ENCODE peak calls at places on chromosomes 7 and 10, in five cellular contexts. I is testis, Z is NCI-H1105 treated with DMSO at 0.1 percent for 48 hours, X is heart right ventricle, C is NCI-H460. K is an unnamed sample.
A peak's percentile ranks its signal among the peaks of the same experiment; 100 is the strongest.

GRCh38 chr7:120833551-120833950 is 24.4 kb downstream of the TSPAN12 start:
- DNase-seq in X (no peak), C (peak; percentile 5), Z (peak; percentile 62), I (no peak), K (peak; percentile 12)

GRCh38 chr7:34748244-34749039 is 90.4 kb downstream of the NPSR1 start:
- DNase-seq in C (peak; percentile 86), Z (peak; percentile 96), I (peak; percentile 76), X (peak; percentile 68), K (peak; percentile 98)

GRCh38 chr7:16915405-16915804 is 33.6 kb upstream of the AGR3 start:
- DNase-seq in I (no peak), X (no peak), C (no peak), Z (no peak), K (no peak)

GRCh38 chr7:116805100-116805544 is 57.3 kb upstream of the CAPZA2 start:
- DNase-seq in C (no peak), I (no peak), Z (no peak), X (no peak), K (peak; percentile 47)

GRCh38 chr10:51485668-51486067 is 213.7 kb downstream of the CSTF2T start:
- DNase-seq in I (no peak), Z (no peak), X (no peak), C (no peak), K (no peak)

GRCh38 chr7:92767427-92767826 is 68.9 kb downstream of the CDK6 start:
- DNase-seq in X (no peak), C (no peak), I (no peak), Z (no peak), K (peak; percentile 38)

GRCh38 chr10:13709931-13710690 is 123.3 kb downstream of the PRPF18 start:
- DNase-seq in Z (no peak), C (no peak), I (no peak), X (peak; percentile 41), K (no peak)

GRCh38 chr10:74869635-74870034 is 43.2 kb downstream of the KAT6B start:
- DNase-seq in Z (no peak), I (no peak), C (no peak), X (no peak), K (no peak)

GRCh38 chr7:80307251-80307856 is 172.7 kb downstream of the GNAI1 start:
- DNase-seq in Z (no peak), C (no peak), I (no peak), X (no peak), K (no peak)

GRCh38 chr10:34908472-34908871 is 93.4 kb upstream of the PARD3 start:
- DNase-seq in I (no peak), C (no peak), X (no peak), Z (no peak), K (no peak)

GRCh38 chr7:132738254-132738653 is 162.0 kb upstream of the PLXNA4 start:
- DNase-seq in X (no peak), Z (no peak), C (no peak), I (no peak), K (no peak)

GRCh38 chr7:66163186-66163610 is 41.9 kb upstream of the TPST1 start:
- DNase-seq in C (no peak), X (no peak), Z (no peak), I (no peak), K (no peak)

GRCh38 chr7:2807846-2808772 is 36.0 kb downstream of the GNA12 start:
- DNase-seq in Z (no peak), C (no peak), X (no peak), I (no peak), K (no peak)

GRCh38 chr7:98568891-98569290 is 48.2 kb upstream of the NPTX2 start:
- DNase-seq in I (peak; percentile 63), Z (peak; percentile 14), C (no peak), X (peak; percentile 31), K (peak; percentile 44)

GRCh38 chr7:123643495-123644428 is 11.9 kb upstream of the LMOD2 start:
- DNase-seq in X (no peak), C (peak; percentile 7), Z (peak; percentile 68), I (peak; percentile 47), K (peak; percentile 44)

GRCh38 chr10:49598164-49598856 is 11.8 kb upstream of the SLC18A3 start:
- DNase-seq in C (no peak), I (no peak), Z (no peak), X (no peak), K (no peak)

GRCh38 chr10:78549536-78549935 is 515.9 kb downstream of the RPS24 start:
- DNase-seq in Z (peak; percentile 81), I (no peak), C (no peak), X (no peak), K (peak; percentile 74)